ENCODE peak calls at places on chromosomes 1 and 21, in seven cellular contexts. B, Z, K, A, Y, O and I are unnamed samples.

GRCh38 chr1:197437891-197438853 is 170.1 kb downstream of the CRB1 start:
- DNase-seq in Z (peak), O (no peak), A (no peak), B (no peak), Y (no peak), K (no peak), I (no peak)

GRCh38 chr1:46718340-46718726 is 581 bp downstream of the EFCAB14 start:
- DNase-seq in A (no peak), B (no peak), O (no peak), K (no peak), Z (no peak), Y (no peak), I (no peak)

GRCh38 chr1:234309598-234310459 is 63.4 kb upstream of the COA6 start:
- DNase-seq in A (peak), K (peak), B (peak), Z (peak), Y (peak), O (no peak), I (peak)

GRCh38 chr1:73604739-73605138 is 593.2 kb downstream of the LRRIQ3 start:
- DNase-seq in K (peak), O (no peak), Y (no peak), Z (no peak), B (no peak), A (no peak), I (no peak)

GRCh38 chr1:65297686-65298085 is 11.7 kb upstream of the DNAJC6 start:
- DNase-seq in Z (no peak), K (no peak), B (no peak), A (no peak), O (no peak), Y (no peak), I (no peak)

GRCh38 chr1:9207086-9207485 is 27.5 kb upstream of the H6PD start:
- DNase-seq in K (peak), Y (peak), Z (peak), A (no peak), O (no peak), B (no peak), I (peak)

GRCh38 chr1:36856126-36856525 is 178.2 kb downstream of the GRIK3 start:
- DNase-seq in B (no peak), Z (no peak), Y (no peak), K (no peak), O (no peak), A (no peak), I (no peak)

GRCh38 chr21:44949161-44950015 is 9.6 kb downstream of the SLX9 start:
- DNase-seq in Z (peak), A (peak), B (peak), Y (peak), K (peak), O (no peak), I (peak)

GRCh38 chr1:151238467-151238739 is 16.1 kb upstream of the PSMD4 start:
- DNase-seq in K (peak), A (no peak), O (no peak), Z (peak), Y (peak), B (no peak), I (no peak)

GRCh38 chr21:43835861-43836260 is 29.2 kb upstream of the AGPAT3 start:
- DNase-seq in Y (no peak), A (no peak), K (no peak), B (no peak), Z (no peak), O (no peak), I (no peak)

GRCh38 chr1:229076217-229076616 is 194.7 kb upstream of the RAB4A start:
- DNase-seq in B (no peak), Y (no peak), O (no peak), Z (no peak), A (no peak), K (no peak), I (no peak)

GRCh38 chr1:36172983-36173382 is 17.0 kb downstream of the MAP7D1 start:
- DNase-seq in Z (peak), B (no peak), Y (peak), O (no peak), A (no peak), K (peak), I (no peak)

GRCh38 chr1:1954015-1954414 is 34.9 kb upstream of the TMEM52 start:
- DNase-seq in A (no peak), Z (no peak), K (no peak), O (no peak), Y (no peak), B (no peak), I (no peak)

GRCh38 chr1:33268457-33268856 is 12.2 kb downstream of the ZNF362 start:
- DNase-seq in Y (no peak), A (no peak), B (no peak), O (no peak), K (no peak), Z (no peak), I (no peak)

GRCh38 chr1:62333431-62333830 is 14.2 kb upstream of the KANK4 start:
- DNase-seq in Y (peak), Z (no peak), O (no peak), B (no peak), A (no peak), K (peak), I (no peak)

GRCh38 chr1:93728480-93729131 is 47.0 kb upstream of the BCAR3 start:
- DNase-seq in Y (no peak), A (peak), Z (peak), B (no peak), O (no peak), K (no peak), I (no peak)

GRCh38 chr1:10057305-10057704 is 24.5 kb downstream of the UBE4B start:
- DNase-seq in Z (peak), O (no peak), K (no peak), A (no peak), Y (peak), B (peak), I (no peak)

GRCh38 chr21:28832013-28832714 is 160.5 kb downstream of the LTN1 start:
- DNase-seq in O (no peak), Y (no peak), Z (peak), A (no peak), B (no peak), K (peak), I (no peak)

GRCh38 chr1:41872074-41872473 is 46.6 kb downstream of the HIVEP3 start:
- DNase-seq in Z (no peak), Y (no peak), O (no peak), K (no peak), B (no peak), A (no peak), I (no peak)

GRCh38 chr1:169308313-169309039 is 59.1 kb downstream of the NME7 start:
- DNase-seq in K (no peak), O (no peak), A (no peak), Y (no peak), B (no peak), Z (no peak), I (no peak)

GRCh38 chr1:8283058-8283884 is 34.6 kb upstream of the SLC45A1 start:
- DNase-seq in Y (no peak), B (no peak), Z (no peak), A (peak), K (no peak), O (peak), I (peak)

GRCh38 chr1:154726443-154726842 is 118.5 kb upstream of the ADAR start:
- DNase-seq in B (no peak), O (no peak), K (peak), A (no peak), Y (no peak), Z (no peak), I (peak)

GRCh38 chr21:16535100-16535418 is 805.3 kb downstream of the USP25 start:
- DNase-seq in Y (no peak), K (peak), Z (peak), A (peak), B (peak), O (no peak), I (no peak)

GRCh38 chr1:4596486-4596885 is 57.9 kb upstream of the AJAP1 start:
- DNase-seq in O (no peak), K (no peak), Y (no peak), A (no peak), Z (no peak), B (no peak), I (no peak)

GRCh38 chr1:40773748-40774265 is 9.8 kb upstream of the KCNQ4 start:
- DNase-seq in Z (no peak), Y (no peak), B (no peak), K (no peak), O (no peak), A (no peak), I (no peak)

GRCh38 chr1:204410764-204411450 is 710 bp downstream of the PPP1R15B start:
- DNase-seq in K (peak), O (no peak), A (peak), Y (peak), Z (peak), B (peak), I (peak)

GRCh38 chr1:68384872-68385390 is 64.8 kb downstream of the RPE65 start:
- DNase-seq in O (no peak), B (peak), Y (peak), A (no peak), K (peak), Z (peak), I (no peak)

GRCh38 chr1:162215902-162216301 is 146.4 kb downstream of the NOS1AP start:
- DNase-seq in Y (no peak), Z (no peak), K (no peak), B (peak), A (no peak), O (no peak), I (no peak)

GRCh38 chr1:206419783-206420182 is 50.5 kb upstream of the IKBKE start:
- DNase-seq in B (no peak), K (peak), A (no peak), O (no peak), Y (peak), Z (peak), I (no peak)

GRCh38 chr21:17660449-17660848 is 47.7 kb upstream of the BTG3 start:
- DNase-seq in B (no peak), A (no peak), Z (peak), O (no peak), K (no peak), Y (no peak), I (no peak)

GRCh38 chr1:207288315-207288714 is 33.2 kb upstream of the CD55 start:
- DNase-seq in K (no peak), Z (no peak), Y (no peak), B (no peak), O (no peak), A (no peak), I (no peak)

GRCh38 chr1:160625725-160626498 is 20.9 kb downstream of the SLAMF1 start:
- DNase-seq in Y (no peak), B (no peak), O (no peak), Z (no peak), A (no peak), K (no peak), I (peak)

GRCh38 chr1:3170566-3171453 is 101.8 kb downstream of the PRDM16 start:
- DNase-seq in Z (peak), Y (peak), B (peak), K (no peak), A (peak), O (no peak), I (no peak)

GRCh38 chr1:85569737-85570404 is 10.7 kb upstream of the CCN1 start:
- DNase-seq in K (no peak), A (no peak), O (no peak), Y (no peak), B (no peak), Z (no peak), I (no peak)

GRCh38 chr1:93749894-93750301 is 68.3 kb upstream of the BCAR3 start:
- DNase-seq in Z (no peak), K (no peak), Y (no peak), B (no peak), O (no peak), A (no peak), I (peak)

GRCh38 chr1:108590947-108591346 is 31.0 kb downstream of the EEIG2 start:
- DNase-seq in O (no peak), Y (peak), K (peak), Z (peak), A (no peak), B (no peak), I (no peak)

GRCh38 chr1:150110066-150110465 is 39.6 kb upstream of the PLEKHO1 start:
- DNase-seq in A (no peak), K (no peak), O (no peak), Y (no peak), Z (no peak), B (no peak), I (no peak)

GRCh38 chr1:210698661-210699060 is 370.0 kb downstream of the HHAT start:
- DNase-seq in B (no peak), Z (no peak), O (no peak), K (no peak), Y (no peak), A (no peak), I (no peak)

GRCh38 chr1:119083479-119083878 is 57.0 kb downstream of the WARS2 start:
- DNase-seq in K (no peak), Y (no peak), Z (no peak), A (no peak), B (no peak), O (no peak), I (no peak)

DNA sequence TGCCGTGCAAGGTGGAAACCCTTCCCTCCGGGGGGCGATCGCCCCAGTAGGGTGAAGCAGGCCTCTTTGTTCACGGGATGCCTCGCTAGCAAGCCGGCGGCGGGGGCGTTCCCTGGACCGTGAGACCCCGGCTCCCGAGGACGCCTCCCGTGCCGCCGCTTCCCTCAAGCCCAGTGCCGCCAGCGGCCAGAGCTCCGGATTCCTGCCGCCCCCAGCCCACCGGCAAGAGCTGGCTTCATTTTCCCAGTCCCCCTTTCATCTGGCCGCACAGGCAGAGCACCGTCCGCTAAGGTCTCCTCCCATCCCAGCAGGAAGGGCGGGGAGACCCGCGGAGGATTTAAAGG is 16.3 kb downstream of the IER5 start:
- DNase-seq in O (no peak), Y (no peak), A (no peak), K (no peak), Z (no peak), B (no peak), I (peak)
- TF ChIP-seq CTCF in O (no peak), Y (no peak), A (peak), K (no peak), Z (no peak), B (no peak), I (no peak)

DNA sequence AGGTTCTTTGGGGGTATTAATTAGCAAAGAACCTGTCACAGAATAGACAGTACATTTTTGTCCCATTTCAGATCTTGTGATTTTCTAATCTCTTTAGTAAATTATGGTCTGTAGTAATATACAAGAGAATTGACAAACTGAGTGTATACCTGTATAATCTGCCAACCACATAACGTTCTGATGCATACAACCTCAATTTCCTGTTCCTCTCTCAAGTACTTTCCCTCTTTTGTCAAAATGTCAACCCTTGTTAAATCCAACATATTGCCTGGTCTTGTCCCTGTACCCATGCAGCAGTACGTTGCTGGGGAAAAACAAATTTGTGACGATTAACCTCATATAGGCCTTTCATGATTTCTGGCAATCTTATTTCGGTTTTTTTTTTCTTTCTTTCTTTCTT is 1.1 kb downstream of the ARV1 start:
- DNase-seq in B (no peak), A (no peak), Y (no peak), O (no peak), K (no peak), Z (no peak), I (peak)
- H3K4me3 ChIP-seq in B (peak), A (peak), Y (no peak), O (peak), K (peak), Z (peak), I (peak)

GRCh38 chr1:54768093-54768492 is 3.8 kb upstream of the PARS2 start:
- DNase-seq in B (no peak), Z (peak), A (no peak), Y (peak), K (peak), O (no peak), I (peak)
- TF ChIP-seq CTCF in B (no peak), Z (no peak), A (no peak), Y (peak), K (no peak), O (no peak), I (no peak)

GRCh38 chr21:46048926-46049889 is 48.7 kb upstream of the COL6A2 start:
- DNase-seq in Y (peak), K (peak), B (peak), A (peak), Z (peak), O (no peak), I (no peak)
- H3K4me3 ChIP-seq in Y (no peak), K (no peak), B (no peak), A (no peak), Z (no peak), O (no peak), I (no peak)